ENCODE peak calls at places on chromosomes 2 and 18, in nine cellular contexts. L, I, V, A, B, F, D, C and K are unnamed samples.

GRCh38 chr18:42373584-42373983 is 418.6 kb downstream of the PIK3C3 start:
- DNase-seq in A (no peak), L (no peak), I (no peak), C (no peak), F (no peak), V (no peak), B (no peak), D (no peak), K (no peak)

GRCh38 chr2:167652401-167652800 is 595.0 kb downstream of the STK39 start:
- DNase-seq in B (no peak), C (no peak), V (no peak), A (peak; percentile 68), I (no peak), L (no peak), F (no peak), D (no peak), K (no peak)

GRCh38 chr2:95323347-95324155 is 26.4 kb downstream of the KCNIP3 start:
- DNase-seq in D (no peak), C (no peak), I (peak; percentile 68), A (no peak), V (no peak), L (peak; percentile 32), F (no peak), B (peak; percentile 44), K (no peak)

GRCh38 chr18:11981633-11982366 is 493 bp downstream of the IMPA2 start:
- DNase-seq in F (no peak), L (peak; percentile 27), A (no peak), B (peak; percentile 66), D (peak; percentile 7), V (no peak), I (peak; percentile 72), C (no peak), K (peak; percentile 19)

GRCh38 chr2:2232167-2232566 is 98.9 kb downstream of the MYT1L start:
- DNase-seq in L (peak; percentile 0), F (no peak), C (no peak), V (no peak), I (no peak), A (no peak), D (no peak), B (no peak), K (no peak)

GRCh38 chr2:227164745-227165350 is 424 bp downstream of the COL4A3 start:
- DNase-seq in B (peak; percentile 53), D (no peak), A (no peak), F (no peak), L (peak; percentile 23), C (no peak), I (peak; percentile 17), V (peak; percentile 26), K (no peak)

GRCh38 chr2:181790716-181791649 is 100.5 kb upstream of the ITPRID2 start:
- DNase-seq in C (no peak), B (peak; percentile 22), V (peak; percentile 22), A (peak; percentile 95), F (no peak), L (peak; percentile 97), D (no peak), I (no peak), K (peak; percentile 99)

GRCh38 chr18:36064027-36064808 is 3.1 kb downstream of the RPRD1A start:
- DNase-seq in C (no peak), F (no peak), A (no peak), D (no peak), L (no peak), B (no peak), V (no peak), I (no peak), K (no peak)

GRCh38 chr2:9644603-9645002 is 13.8 kb upstream of the YWHAQ start:
- DNase-seq in L (peak; percentile 99), A (no peak), F (no peak), V (peak; percentile 58), D (no peak), B (no peak), I (no peak), C (no peak), K (no peak)

GRCh38 chr2:7571701-7572100 is 654.5 kb downstream of the RNF144A start:
- DNase-seq in A (no peak), B (no peak), C (no peak), L (no peak), F (no peak), D (no peak), V (no peak), I (no peak), K (no peak)

GRCh38 chr18:76678248-76678647 is 144.1 kb upstream of the ZNF236 start:
- DNase-seq in D (no peak), I (no peak), A (no peak), F (no peak), C (no peak), L (no peak), B (no peak), V (no peak), K (no peak)

GRCh38 chr2:39118786-39119499 is 1.9 kb downstream of the SOS1 start:
- DNase-seq in F (no peak), I (no peak), V (no peak), A (no peak), B (no peak), L (no peak), C (no peak), D (no peak), K (peak; percentile 51)

GRCh38 chr18:5937795-5938194 is 42.5 kb upstream of the TMEM200C start:
- DNase-seq in V (no peak), D (no peak), A (no peak), B (no peak), F (no peak), I (no peak), C (no peak), L (no peak), K (no peak)

GRCh38 chr2:168210216-168210897 is 37.0 kb downstream of the STK39 start:
- DNase-seq in A (peak; percentile 48), L (no peak), B (no peak), C (no peak), F (no peak), D (no peak), V (no peak), I (no peak), K (no peak)

GRCh38 chr2:206164261-206164862 is 4.7 kb downstream of the EEF1B2 start:
- DNase-seq in A (peak; percentile 21), I (peak; percentile 37), L (peak; percentile 36), D (no peak), C (no peak), F (peak; percentile 41), V (peak; percentile 19), B (peak; percentile 13), K (peak; percentile 50)

GRCh38 chr18:959854-960253 is 55.2 kb downstream of the ADCYAP1 start:
- DNase-seq in F (no peak), V (no peak), C (no peak), B (no peak), A (no peak), I (no peak), D (no peak), L (no peak), K (no peak)